ENCODE peak calls at places on chromosomes 11 and 22, in nine cellular contexts. B is brain microvascular endothelial cell; O is SJSA1; R is stimulated activated CD4-positive, alpha-beta T cell treated with anti-CD3 and anti-CD28 coated beads, Interleukin-12 subunit alpha, Interleukin-12 subunit beta, amount 100 ng/mL, for 4 hours; E is hypothalamus; L is RWPE1; U is NCI-H460; I is T-helper 2 cell; N is dermis blood vessel endothelial cell. V is an unnamed sample.

GRCh38 chr11:82996966-82997606 is 74.6 kb downstream of the RAB30 start:
- DNase-seq in B (no peak), O (no peak), R (no peak), E (no peak), L (no peak), U (no peak), I (no peak), N (peak; percentile 66), V (no peak)

GRCh38 chr22:38861927-38862326 is 10.1 kb downstream of the CBX6 start:
- DNase-seq in B (no peak), O (no peak), R (no peak), E (no peak), L (no peak), U (no peak), I (no peak), N (no peak), V (no peak)

GRCh38 chr11:24239016-24239720 is 257.7 kb upstream of the LUZP2 start:
- DNase-seq in B (peak; percentile 41), O (no peak), R (no peak), E (no peak), L (peak; percentile 27), U (no peak), I (no peak), N (no peak), V (no peak)

GRCh38 chr11:126404367-126404766 is 48.9 kb downstream of the ST3GAL4 start:
- DNase-seq in B (no peak), O (no peak), R (no peak), E (no peak), L (no peak), U (no peak), I (no peak), N (no peak), V (no peak)

GRCh38 chr11:64004590-64004984 is 18.3 kb downstream of the OTUB1 start:
- DNase-seq in B (no peak), O (no peak), R (no peak), E (no peak), L (no peak), U (no peak), I (no peak), N (no peak), V (no peak)

GRCh38 chr11:119518746-119519382 is 95.9 kb upstream of the THY1 start:
- DNase-seq in B (peak; percentile 47), O (no peak), R (no peak), E (no peak), L (peak; percentile 52), U (peak; percentile 6), I (no peak), N (peak; percentile 50), V (no peak)

GRCh38 chr22:36398602-36399472 is 11.1 kb upstream of the MYH9 start:
- DNase-seq in B (peak; percentile 84), O (peak; percentile 45), R (no peak), E (no peak), L (peak; percentile 58), U (no peak), I (no peak), N (peak; percentile 91), V (peak; percentile 42)

GRCh38 chr11:71364176-71364671 is 84.0 kb downstream of the DHCR7 start:
- DNase-seq in B (no peak), O (no peak), R (no peak), E (no peak), L (no peak), U (no peak), I (no peak), N (no peak), V (no peak)

GRCh38 chr11:118917488-118918127 is 8.1 kb downstream of the BCL9L start:
- DNase-seq in B (peak; percentile 83), O (no peak), R (no peak), E (no peak), L (peak; percentile 72), U (peak; percentile 89), I (peak; percentile 41), N (peak; percentile 29), V (no peak)

GRCh38 chr11:110529043-110529442 is 99.3 kb downstream of the FDX1 start:
- DNase-seq in B (peak; percentile 23), O (no peak), R (no peak), E (no peak), L (no peak), U (no peak), I (no peak), N (peak; percentile 49), V (no peak)

V was measured in COLO829.